ENCODE peak calls at places on chromosomes 12 and 14, in nine cellular contexts. Q, R, W, Y, H, I, P, Z and X are unnamed samples.
A peak's percentile ranks its signal among the peaks of the same experiment; 100 is the strongest.

GRCh38 chr14:44955528-44955927 is 6.2 kb downstream of the KLHL28 start:
- DNase-seq in Q (no peak), R (no peak), W (no peak), Y (no peak), H (no peak), I (no peak), P (no peak), Z (no peak), X (no peak)

GRCh38 chr14:35279369-35279768 is 12.8 kb upstream of the PSMA6 start:
- DNase-seq in Q (no peak), R (no peak), W (no peak), Y (no peak), H (no peak), I (no peak), P (no peak), Z (no peak), X (no peak)

GRCh38 chr14:60931206-60931605 is 49.7 kb downstream of the TRMT5 start:
- DNase-seq in Q (no peak), R (no peak), W (no peak), Y (no peak), H (peak; percentile 37), I (no peak), P (no peak), Z (peak; percentile 76), X (no peak)

GRCh38 chr14:63544641-63545234 is 1.6 kb upstream of the PPP2R5E start:
- DNase-seq in Q (no peak), R (no peak), W (peak; percentile 38), Y (no peak), H (no peak), I (no peak), P (no peak), Z (no peak), X (no peak)

GRCh38 chr14:77046706-77047105 is 18.2 kb upstream of the IRF2BPL start:
- DNase-seq in Q (no peak), R (no peak), W (no peak), Y (no peak), H (no peak), I (no peak), P (no peak), Z (no peak), X (no peak)

GRCh38 chr14:33307691-33308369 is 369.2 kb downstream of the NPAS3 start:
- DNase-seq in Q (no peak), R (no peak), W (no peak), Y (no peak), H (peak; percentile 35), I (no peak), P (no peak), Z (peak; percentile 28), X (peak; percentile 28)

GRCh38 chr14:102213984-102214658 is 74.4 kb downstream of the WDR20 start:
- DNase-seq in Q (no peak), R (no peak), W (peak; percentile 12), Y (no peak), H (no peak), I (peak; percentile 63), P (no peak), Z (no peak), X (no peak)

GRCh38 chr12:100798799-100799198 is 4.2 kb downstream of the ANO4 start:
- DNase-seq in Q (no peak), R (no peak), W (no peak), Y (no peak), H (no peak), I (no peak), P (no peak), Z (no peak), X (no peak)

GRCh38 chr14:100807979-100808734 is 17.8 kb upstream of the MEG3 start:
- DNase-seq in Q (no peak), R (no peak), W (no peak), Y (peak; percentile 16), H (no peak), I (peak; percentile 13), P (no peak), Z (no peak), X (no peak)

GRCh38 chr12:3950714-3951320 is 77.6 kb upstream of the PARP11 start:
- DNase-seq in Q (no peak), R (no peak), W (no peak), Y (no peak), H (no peak), I (no peak), P (no peak), Z (no peak), X (no peak)

GRCh38 chr14:60272177-60272576 is 23.2 kb downstream of the PPM1A start:
- DNase-seq in Q (no peak), R (no peak), W (no peak), Y (no peak), H (no peak), I (no peak), P (no peak), Z (no peak), X (no peak)

GRCh38 chr14:70993931-70994330 is 86.7 kb downstream of the PCNX1 start:
- DNase-seq in Q (no peak), R (no peak), W (no peak), Y (no peak), H (no peak), I (no peak), P (no peak), Z (no peak), X (no peak)
- H3K4me1 ChIP-seq in Q (no peaks in the 10 kb centered on the region), R (no peaks in the 10 kb centered on the region), W (peaks cover 12% of the 10 kb centered on the region), Y (no peaks in the 10 kb centered on the region), H (no peaks in the 10 kb centered on the region), I (no peaks in the 10 kb centered on the region), P (no peaks in the 10 kb centered on the region), Z (no peaks in the 10 kb centered on the region), X (no peaks in the 10 kb centered on the region)

GRCh38 chr14:91339606-91340369 is 77.8 kb downstream of the CCDC88C start:
- DNase-seq in Q (no peak), R (no peak), W (no peak), Y (no peak), H (no peak), I (peak; percentile 51), P (no peak), Z (no peak), X (no peak)

GRCh38 chr14:91339076-91339475 is 78.5 kb downstream of the CCDC88C start:
- DNase-seq in Q (no peak), R (no peak), W (no peak), Y (no peak), H (no peak), I (peak; percentile 52), P (no peak), Z (no peak), X (no peak)

GRCh38 chr14:91342243-91342760 is 75.3 kb downstream of the CCDC88C start:
- DNase-seq in Q (no peak), R (no peak), W (no peak), Y (no peak), H (no peak), I (peak; percentile 28), P (no peak), Z (no peak), X (no peak)

GRCh38 chr14:91343051-91343450 is 74.6 kb downstream of the CCDC88C start:
- DNase-seq in Q (no peak), R (no peak), W (no peak), Y (no peak), H (no peak), I (peak; percentile 14), P (no peak), Z (no peak), X (no peak)

GRCh38 chr14:91341331-91342242 is 76.0 kb downstream of the CCDC88C start:
- DNase-seq in Q (no peak), R (no peak), W (no peak), Y (no peak), H (no peak), I (peak; percentile 55), P (no peak), Z (no peak), X (no peak)
- H3K4me1 ChIP-seq in Q (no peaks in the 10 kb centered on the region), R (no peaks in the 10 kb centered on the region), W (no peaks in the 10 kb centered on the region), Y (no peaks in the 10 kb centered on the region), H (peaks cover 5% of the 10 kb centered on the region), I (no peaks in the 10 kb centered on the region), P (no peaks in the 10 kb centered on the region), Z (no peaks in the 10 kb centered on the region), X (peaks cover 2% of the 10 kb centered on the region)

GRCh38 chr14:68468437-68469207 is 324.2 kb downstream of the ZFP36L1 start:
- DNase-seq in Q (no peak), R (peak; percentile 82), W (no peak), Y (no peak), H (no peak), I (peak; percentile 43), P (no peak), Z (no peak), X (no peak)

GRCh38 chr14:68467425-68467824 is 325.4 kb downstream of the ZFP36L1 start:
- DNase-seq in Q (no peak), R (peak; percentile 64), W (no peak), Y (no peak), H (no peak), I (no peak), P (no peak), Z (no peak), X (no peak)

GRCh38 chr14:68471029-68471963 is 321.6 kb downstream of the ZFP36L1 start:
- DNase-seq in Q (no peak), R (peak; percentile 81), W (no peak), Y (no peak), H (peak; percentile 88), I (peak; percentile 63), P (peak; percentile 76), Z (no peak), X (no peak)

GRCh38 chr14:68470361-68470760 is 322.5 kb downstream of the ZFP36L1 start:
- DNase-seq in Q (no peak), R (peak; percentile 5), W (no peak), Y (no peak), H (no peak), I (no peak), P (no peak), Z (no peak), X (no peak)

GRCh38 chr14:68469208-68469713 is 323.6 kb downstream of the ZFP36L1 start:
- DNase-seq in Q (no peak), R (peak; percentile 62), W (no peak), Y (no peak), H (no peak), I (no peak), P (no peak), Z (no peak), X (no peak)
- H3K4me1 ChIP-seq in Q (peaks cover 3% of the 10 kb centered on the region), R (peaks cover 16% of the 10 kb centered on the region), W (peaks cover 79% of the 10 kb centered on the region), Y (peaks cover 3% of the 10 kb centered on the region), H (peaks cover 64% of the 10 kb centered on the region), I (peaks cover 8% of the 10 kb centered on the region), P (peaks cover 23% of the 10 kb centered on the region), Z (peaks cover 22% of the 10 kb centered on the region), X (peaks cover 3% of the 10 kb centered on the region)

DNA sequence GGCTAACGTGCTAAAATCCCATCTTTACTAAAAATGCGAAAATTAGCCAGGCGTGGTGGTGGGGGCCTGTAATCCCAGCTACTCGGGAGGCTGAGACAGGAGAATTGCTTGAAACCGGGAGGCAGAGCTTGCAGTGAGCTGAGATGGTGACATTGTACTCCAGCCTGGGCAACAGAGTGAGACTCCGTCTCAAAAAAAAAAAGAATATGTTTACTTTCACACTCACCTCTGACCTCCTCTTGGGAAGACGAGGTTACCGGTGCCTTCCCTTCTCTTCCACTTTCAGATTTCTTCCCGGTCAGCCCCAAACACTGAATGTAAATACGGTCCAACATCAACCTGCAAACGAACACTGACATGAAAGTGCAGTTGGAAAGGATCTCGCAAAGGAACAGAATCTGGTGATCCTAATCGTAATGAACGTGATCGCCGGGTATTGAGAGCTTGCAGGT is 31.8 kb upstream of the PPP1R13B start:
- DNase-seq in Q (no peak), R (no peak), W (no peak), Y (no peak), H (no peak), I (no peak), P (no peak), Z (no peak), X (no peak)
- H3K4me1 ChIP-seq in Q (peaks cover 4% of the 10 kb centered on the region), R (peaks cover 37% of the 10 kb centered on the region), W (peaks cover 21% of the 10 kb centered on the region), Y (peaks cover 17% of the 10 kb centered on the region), H (peaks cover 14% of the 10 kb centered on the region), I (peaks cover 30% of the 10 kb centered on the region), P (peaks cover 3% of the 10 kb centered on the region), Z (peaks cover 20% of the 10 kb centered on the region), X (peaks cover 29% of the 10 kb centered on the region)

GRCh38 chr12:26028953-26029740 is 70.7 kb downstream of the RASSF8 start:
- DNase-seq in Q (no peak), R (no peak), W (peak; percentile 63), Y (no peak), H (peak; percentile 59), I (no peak), P (no peak), Z (no peak), X (no peak)
- H3K4me1 ChIP-seq in Q (peaks cover 4% of the 10 kb centered on the region), R (peaks cover 56% of the 10 kb centered on the region), W (peaks cover 9% of the 10 kb centered on the region), Y (peaks cover 6% of the 10 kb centered on the region), H (peaks cover 7% of the 10 kb centered on the region), I (peaks cover 10% of the 10 kb centered on the region), P (no peaks in the 10 kb centered on the region), Z (peaks cover 39% of the 10 kb centered on the region), X (peaks cover 6% of the 10 kb centered on the region)